ENCODE peak calls at places on chromosomes 3 and 15, in five cellular contexts. W is stimulated activated CD8-positive, alpha-beta memory T cell treated with anti-CD3 and anti-CD28 coated beads, Interleukin-12 subunit alpha, Interleukin-12 subunit beta, amount 100 ng/mL, for 4 hours; Y is activated T-cell treated with anti-CD3 and anti-CD28 coated beads for 24 hours; P is KBM-7; Z is type B pancreatic cell. T is an unnamed sample.

GRCh38 chr3:56725175-56725574 is 42.1 kb upstream of the TASOR start:
- DNase-seq in W (peak), Y (peak), P (no peak), Z (no peak), T (no peak)

GRCh38 chr15:42692997-42693396 is 43.9 kb downstream of the CDAN1 start:
- DNase-seq in W (no peak), Y (no peak), P (no peak), Z (peak), T (no peak)

GRCh38 chr3:126464494-126464893 is 11.2 kb downstream of the ZXDC start:
- DNase-seq in W (no peak), Y (no peak), P (peak), Z (no peak), T (no peak)

GRCh38 chr3:65953301-65953812 is 85.4 kb downstream of the MAGI1 start:
- DNase-seq in W (no peak), Y (no peak), P (no peak), Z (peak), T (no peak)

GRCh38 chr3:21562225-21562624 is 188.8 kb downstream of the ZNF385D start:
- DNase-seq in W (no peak), Y (no peak), P (no peak), Z (no peak), T (no peak)

GRCh38 chr3:155995525-155996370 is 124.6 kb upstream of the KCNAB1 start:
- DNase-seq in W (no peak), Y (no peak), P (peak), Z (no peak), T (peak)

GRCh38 chr3:176554791-176555330 is 642.4 kb downstream of the TBL1XR1 start:
- DNase-seq in W (no peak), Y (no peak), P (no peak), Z (no peak), T (peak)

GRCh38 chr3:134677196-134677986 is 26.6 kb upstream of the KY start:
- DNase-seq in W (no peak), Y (no peak), P (peak), Z (no peak), T (no peak)

GRCh38 chr15:89200182-89200581 is 21.2 kb downstream of the RLBP1 start:
- DNase-seq in W (no peak), Y (no peak), P (no peak), Z (no peak), T (no peak)

GRCh38 chr3:120554727-120555660 is 41.1 kb upstream of the NDUFB4 start:
- DNase-seq in W (no peak), Y (no peak), P (no peak), Z (no peak), T (no peak)

GRCh38 chr15:87144775-87145174 is 1065.1 kb downstream of the AGBL1 start:
- DNase-seq in W (no peak), Y (no peak), P (no peak), Z (no peak), T (no peak)

GRCh38 chr15:78072080-78072892 is 5.2 kb downstream of the TBC1D2B start:
- DNase-seq in W (no peak), Y (no peak), P (no peak), Z (no peak), T (no peak)

GRCh38 chr15:31221936-31222515 is 104.6 kb upstream of the KLF13 start:
- DNase-seq in W (no peak), Y (no peak), P (no peak), Z (no peak), T (no peak)

GRCh38 chr3:31831526-31832034 is 149.5 kb downstream of the OSBPL10 start:
- DNase-seq in W (no peak), Y (no peak), P (no peak), Z (no peak), T (no peak)

GRCh38 chr15:85620321-85621044 is 174.2 kb downstream of the KLHL25 start:
- DNase-seq in W (no peak), Y (no peak), P (no peak), Z (no peak), T (no peak)

GRCh38 chr3:177345049-177345972 is 148.0 kb upstream of the TBL1XR1 start:
- DNase-seq in W (peak), Y (peak), P (peak), Z (no peak), T (peak)